ENCODE peak calls at places on chromosomes 5 and 9, in four cellular contexts. L is GM10248, A is psoas muscle, S is BE2C. T is an unnamed sample.

GRCh38 chr5:93058309-93058708 is 522.7 kb downstream of the NR2F1-AS1 start:
- DNase-seq in L (no peak), A (no peak), S (no peak), T (no peak)

GRCh38 chr9:135909371-135909770 is 2.0 kb upstream of the CAMSAP1 start:
- DNase-seq in L (no peak), A (no peak), S (no peak), T (no peak)

GRCh38 chr5:79759436-79759835 is 69.8 kb downstream of the CMYA5 start:
- DNase-seq in L (no peak), A (peak), S (no peak), T (no peak)

GRCh38 chr5:101976933-101977332 is 319.2 kb downstream of the SLCO4C1 start:
- DNase-seq in L (no peak), A (no peak), S (no peak), T (no peak)

GRCh38 chr9:107484117-107484723 is 5.3 kb downstream of the KLF4 start:
- DNase-seq in L (peak), A (no peak), S (peak), T (peak)

GRCh38 chr9:128208943-128209695 is 5.9 kb downstream of the DNM1 start:
- DNase-seq in L (no peak), A (no peak), S (no peak), T (no peak)

GRCh38 chr5:125485003-125485641 is 738.7 kb upstream of the ZNF608 start:
- DNase-seq in L (no peak), A (no peak), S (peak), T (no peak)

GRCh38 chr5:179271821-179272325 is 73.4 kb downstream of the ADAMTS2 start:
- DNase-seq in L (no peak), A (peak), S (no peak), T (no peak)

GRCh38 chr9:97415146-97415545 is 3.2 kb downstream of the TDRD7 start:
- DNase-seq in L (no peak), A (no peak), S (no peak), T (no peak)

GRCh38 chr9:119332522-119332921 is 36.7 kb downstream of the BRINP1 start:
- DNase-seq in L (no peak), A (no peak), S (no peak), T (no peak)

GRCh38 chr5:14265574-14265973 is 122.4 kb downstream of the TRIO start:
- DNase-seq in L (no peak), A (no peak), S (no peak), T (no peak)

GRCh38 chr5:15560421-15560820 is 60.4 kb downstream of the FBXL7 start:
- DNase-seq in L (no peak), A (no peak), S (no peak), T (no peak)

GRCh38 chr9:128771745-128772519 is at the start of gene ZER1:
- DNase-seq in L (peak), A (peak), S (peak), T (peak)

GRCh38 chr5:169164481-169164925 is 136.4 kb downstream of the SLIT3 start:
- DNase-seq in L (no peak), A (no peak), S (peak), T (no peak)

GRCh38 chr5:91367374-91367773 is 15.7 kb downstream of the ARRDC3 start:
- DNase-seq in L (no peak), A (no peak), S (no peak), T (no peak)

GRCh38 chr9:131096490-131097258 is at the start of gene AIF1L:
- DNase-seq in L (no peak), A (no peak), S (peak), T (peak)

GRCh38 chr9:78118742-78119473 is 87.3 kb upstream of the GNAQ start:
- DNase-seq in L (peak), A (no peak), S (no peak), T (peak)

GRCh38 chr5:469752-470483 is 26.9 kb downstream of the EXOC3 start:
- DNase-seq in L (no peak), A (peak), S (no peak), T (no peak)

GRCh38 chr9:125486109-125486508 is 220.9 kb downstream of the MAPKAP1 start:
- DNase-seq in L (no peak), A (no peak), S (no peak), T (no peak)

GRCh38 chr5:116075117-116075910 is 9.5 kb upstream of the COMMD10 start:
- DNase-seq in L (no peak), A (no peak), S (no peak), T (no peak)

GRCh38 chr9:135902655-135903357 is 4.5 kb downstream of the CAMSAP1 start:
- DNase-seq in L (no peak), A (no peak), S (no peak), T (no peak)

GRCh38 chr9:92071634-92072033 is 43.6 kb downstream of the SPTLC1 start:
- DNase-seq in L (no peak), A (no peak), S (no peak), T (no peak)

GRCh38 chr9:35903049-35903448 is 3.0 kb upstream of the HRCT1 start:
- DNase-seq in L (peak), A (no peak), S (peak), T (peak)

GRCh38 chr9:107435415-107435814 is 54.2 kb downstream of the KLF4 start:
- DNase-seq in L (no peak), A (no peak), S (no peak), T (no peak)

GRCh38 chr5:8730194-8730593 is 815.7 kb downstream of the SEMA5A start:
- DNase-seq in L (no peak), A (no peak), S (no peak), T (no peak)

GRCh38 chr9:110703669-110704068 is 35.1 kb downstream of the MUSK start:
- DNase-seq in L (no peak), A (no peak), S (no peak), T (no peak)

GRCh38 chr5:176817864-176818377 is 7.6 kb downstream of the UNC5A start:
- DNase-seq in L (no peak), A (no peak), S (peak), T (peak)

GRCh38 chr5:111775224-111775623 is 18.2 kb upstream of the NREP start:
- DNase-seq in L (no peak), A (no peak), S (no peak), T (no peak)

GRCh38 chr9:550267-550790 is 291.2 kb upstream of the DMRT1 start:
- DNase-seq in L (no peak), A (no peak), S (no peak), T (no peak)

GRCh38 chr9:35027871-35028270 is 38.3 kb downstream of the DNAJB5 start:
- DNase-seq in L (no peak), A (no peak), S (no peak), T (no peak)

GRCh38 chr5:5351288-5352089 is 71.0 kb upstream of the ICE1 start:
- DNase-seq in L (no peak), A (no peak), S (no peak), T (no peak)

GRCh38 chr5:102561894-102562760 is 63.3 kb upstream of the SLCO6A1 start:
- DNase-seq in L (no peak), A (no peak), S (peak), T (no peak)

GRCh38 chr5:1374680-1375055 is 29.8 kb upstream of the CLPTM1L start:
- DNase-seq in L (no peak), A (no peak), S (no peak), T (no peak)

GRCh38 chr9:125142560-125143376 is 560 bp downstream of the SCAI start:
- DNase-seq in L (no peak), A (no peak), S (no peak), T (no peak)

GRCh38 chr5:6431214-6432195 is 17.2 kb upstream of the UBE2QL1 start:
- DNase-seq in L (no peak), A (no peak), S (no peak), T (no peak)

GRCh38 chr5:6436715-6437340 is 11.8 kb upstream of the UBE2QL1 start:
- DNase-seq in L (no peak), A (no peak), S (no peak), T (no peak)

GRCh38 chr5:6434737-6435136 is 13.9 kb upstream of the UBE2QL1 start:
- DNase-seq in L (no peak), A (no peak), S (peak), T (no peak)

GRCh38 chr5:6432206-6432605 is 16.5 kb upstream of the UBE2QL1 start:
- DNase-seq in L (no peak), A (no peak), S (no peak), T (no peak)

GRCh38 chr5:6435356-6435755 is 13.3 kb upstream of the UBE2QL1 start:
- DNase-seq in L (no peak), A (no peak), S (peak), T (no peak)
- TF ChIP-seq CTCF in L (peak), A (peak), S (peak), T (peak)

GRCh38 chr5:124176692-124177091 is 569.7 kb downstream of the ZNF608 start:
- DNase-seq in L (no peak), A (no peak), S (peak), T (no peak)
- TF ChIP-seq CTCF in L (no peak), A (peak), S (peak), T (no peak)

GRCh38 chr5:130724658-130725057 is 440.4 kb downstream of the HINT1 start:
- DNase-seq in L (no peak), A (no peak), S (no peak), T (no peak)

GRCh38 chr5:130715541-130715940 is 449.5 kb downstream of the HINT1 start:
- DNase-seq in L (no peak), A (no peak), S (no peak), T (no peak)

DNA sequence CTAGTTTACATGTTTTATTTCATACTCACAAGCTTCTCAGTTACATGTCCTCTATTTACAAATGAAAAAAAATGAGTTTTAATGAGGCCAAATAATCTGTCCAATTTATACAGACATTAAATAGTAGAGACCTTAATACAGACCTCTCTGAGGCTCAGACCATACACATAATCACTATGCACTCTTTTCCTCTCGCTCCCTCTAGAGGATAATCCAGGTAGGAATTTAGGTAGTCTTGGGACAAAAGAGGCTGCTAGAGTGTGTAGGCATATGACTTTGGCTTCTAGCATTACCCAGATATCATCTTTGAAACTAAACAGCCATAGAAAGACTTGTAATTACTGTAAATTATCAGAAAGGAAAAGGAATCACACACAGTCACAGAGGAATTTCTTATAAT is 444.7 kb downstream of the HINT1 start:
- DNase-seq in L (no peak), A (no peak), S (no peak), T (no peak)
- TF ChIP-seq CTCF in L (peak), A (peak), S (peak), T (no peak)

GRCh38 chr5:168012006-168012405 is 279.4 kb upstream of the WWC1 start:
- DNase-seq in L (no peak), A (no peak), S (no peak), T (no peak)
- TF ChIP-seq CTCF in L (no peak), A (no peak), S (no peak), T (no peak)

GRCh38 chr5:134070979-134071849 is 43.3 kb upstream of the TCF7 start:
- DNase-seq in L (peak), A (no peak), S (no peak), T (peak)
- TF ChIP-seq CTCF in L (peak), A (no peak), S (no peak), T (peak)

GRCh38 chr5:138275379-138275782 is 960 bp upstream of the GFRA3 start:
- DNase-seq in L (no peak), A (no peak), S (peak), T (no peak)
- TF ChIP-seq CTCF in L (no peak), A (no peak), S (no peak), T (no peak)

GRCh38 chr5:30540150-30540549 is 653.3 kb upstream of the CDH6 start:
- DNase-seq in L (no peak), A (no peak), S (no peak), T (no peak)
- TF ChIP-seq CTCF in L (no peak), A (no peak), S (no peak), T (no peak)

GRCh38 chr5:55308254-55308836 is 556 bp downstream of the MTREX start:
- DNase-seq in L (no peak), A (no peak), S (peak), T (peak)
- TF ChIP-seq CTCF in L (no peak), A (no peak), S (peak), T (no peak)

T was measured in GM13976.